ENCODE peak calls at places on chromosomes 2 and 18, in ten cellular contexts. One of them, this sample, is unnamed.

GRCh38 chr18:5568416-5568815 is 24.6 kb upstream of the EPB41L3 start:
- DNase-seq in Peyer's patch: no peak
- DNase-seq in neural progenitor cell: no peak
- DNase-seq in tibial artery: no peak
- DNase-seq in stomach: no peak
- DNase-seq in foreskin fibroblast: no peak
- DNase-seq in breast epithelium: no peak
- DNase-seq in neuronal stem cell: no peak
- DNase-seq in MG63: no peak
- DNase-seq in colonic mucosa: no peak
- DNase-seq in this sample: no peak

GRCh38 chr2:181917378-181917735 is 25.8 kb downstream of the ITPRID2 start:
- DNase-seq in Peyer's patch: no peak
- DNase-seq in neural progenitor cell: no peak
- DNase-seq in tibial artery: no peak
- DNase-seq in stomach: no peak
- DNase-seq in foreskin fibroblast: no peak
- DNase-seq in breast epithelium: no peak
- DNase-seq in neuronal stem cell: no peak
- DNase-seq in MG63: no peak
- DNase-seq in colonic mucosa: no peak
- DNase-seq in this sample: no peak

GRCh38 chr2:128454980-128455709 is 136.5 kb upstream of the HS6ST1 start:
- DNase-seq in Peyer's patch: peak
- DNase-seq in neural progenitor cell: peak
- DNase-seq in tibial artery: peak
- DNase-seq in stomach: peak
- DNase-seq in foreskin fibroblast: no peak
- DNase-seq in breast epithelium: no peak
- DNase-seq in neuronal stem cell: no peak
- DNase-seq in MG63: no peak
- DNase-seq in colonic mucosa: no peak
- DNase-seq in this sample: peak

GRCh38 chr18:76507830-76508381 is 12.9 kb upstream of the ZNF516 start:
- DNase-seq in Peyer's patch: no peak
- DNase-seq in neural progenitor cell: no peak
- DNase-seq in tibial artery: no peak
- DNase-seq in stomach: no peak
- DNase-seq in foreskin fibroblast: no peak
- DNase-seq in breast epithelium: no peak
- DNase-seq in neuronal stem cell: no peak
- DNase-seq in MG63: no peak
- DNase-seq in colonic mucosa: no peak
- DNase-seq in this sample: no peak

GRCh38 chr2:133062174-133062573 is 392.2 kb upstream of the LYPD1 start:
- DNase-seq in Peyer's patch: no peak
- DNase-seq in neural progenitor cell: no peak
- DNase-seq in tibial artery: no peak
- DNase-seq in stomach: no peak
- DNase-seq in foreskin fibroblast: no peak
- DNase-seq in breast epithelium: no peak
- DNase-seq in neuronal stem cell: no peak
- DNase-seq in MG63: no peak
- DNase-seq in colonic mucosa: no peak
- DNase-seq in this sample: no peak

GRCh38 chr2:25204190-25204838 is 35.9 kb upstream of the POMC start:
- DNase-seq in Peyer's patch: no peak
- DNase-seq in neural progenitor cell: no peak
- DNase-seq in tibial artery: no peak
- DNase-seq in stomach: no peak
- DNase-seq in foreskin fibroblast: no peak
- DNase-seq in breast epithelium: no peak
- DNase-seq in neuronal stem cell: no peak
- DNase-seq in MG63: no peak
- DNase-seq in colonic mucosa: no peak
- DNase-seq in this sample: no peak

GRCh38 chr2:196566969-196567666 is 72.4 kb upstream of the CCDC150 start:
- DNase-seq in Peyer's patch: no peak
- DNase-seq in neural progenitor cell: no peak
- DNase-seq in tibial artery: no peak
- DNase-seq in stomach: no peak
- DNase-seq in foreskin fibroblast: peak
- DNase-seq in breast epithelium: no peak
- DNase-seq in neuronal stem cell: no peak
- DNase-seq in MG63: peak
- DNase-seq in colonic mucosa: no peak
- DNase-seq in this sample: no peak

GRCh38 chr2:33336036-33336625 is 140.3 kb upstream of the RASGRP3 start:
- DNase-seq in Peyer's patch: no peak
- DNase-seq in neural progenitor cell: no peak
- DNase-seq in tibial artery: no peak
- DNase-seq in stomach: no peak
- DNase-seq in foreskin fibroblast: no peak
- DNase-seq in breast epithelium: no peak
- DNase-seq in neuronal stem cell: no peak
- DNase-seq in MG63: no peak
- DNase-seq in colonic mucosa: no peak
- DNase-seq in this sample: no peak

GRCh38 chr2:3447789-3448317 is 68.4 kb downstream of the TRAPPC12 start:
- DNase-seq in Peyer's patch: no peak
- DNase-seq in neural progenitor cell: no peak
- DNase-seq in tibial artery: no peak
- DNase-seq in stomach: no peak
- DNase-seq in foreskin fibroblast: peak
- DNase-seq in breast epithelium: no peak
- DNase-seq in neuronal stem cell: no peak
- DNase-seq in MG63: no peak
- DNase-seq in colonic mucosa: no peak
- DNase-seq in this sample: no peak

GRCh38 chr2:157805519-157805918 is 70.6 kb downstream of the ACVR1 start:
- DNase-seq in Peyer's patch: no peak
- DNase-seq in neural progenitor cell: no peak
- DNase-seq in tibial artery: no peak
- DNase-seq in stomach: no peak
- DNase-seq in foreskin fibroblast: no peak
- DNase-seq in breast epithelium: no peak
- DNase-seq in neuronal stem cell: no peak
- DNase-seq in MG63: no peak
- DNase-seq in colonic mucosa: no peak
- DNase-seq in this sample: no peak

GRCh38 chr2:129934044-129934822 is 45.2 kb upstream of the RAB6C start:
- DNase-seq in Peyer's patch: no peak
- DNase-seq in neural progenitor cell: peak
- DNase-seq in tibial artery: no peak
- DNase-seq in stomach: no peak
- DNase-seq in foreskin fibroblast: peak
- DNase-seq in breast epithelium: no peak
- DNase-seq in neuronal stem cell: no peak
- DNase-seq in MG63: peak
- DNase-seq in colonic mucosa: no peak
- DNase-seq in this sample: no peak

GRCh38 chr2:237790353-237790752 is 8.2 kb upstream of the RBM44 start:
- DNase-seq in Peyer's patch: no peak
- DNase-seq in neural progenitor cell: no peak
- DNase-seq in tibial artery: no peak
- DNase-seq in stomach: no peak
- DNase-seq in foreskin fibroblast: peak
- DNase-seq in breast epithelium: no peak
- DNase-seq in neuronal stem cell: no peak
- DNase-seq in MG63: no peak
- DNase-seq in colonic mucosa: no peak
- DNase-seq in this sample: no peak

GRCh38 chr2:113175101-113175628 is 1.4 kb downstream of the PSD4 start:
- DNase-seq in Peyer's patch: peak
- DNase-seq in neural progenitor cell: no peak
- DNase-seq in tibial artery: no peak
- DNase-seq in stomach: peak
- DNase-seq in foreskin fibroblast: no peak
- DNase-seq in breast epithelium: no peak
- DNase-seq in neuronal stem cell: no peak
- DNase-seq in MG63: no peak
- DNase-seq in colonic mucosa: no peak
- DNase-seq in this sample: no peak

GRCh38 chr2:207483477-207483876 is 46.3 kb upstream of the CREB1 start:
- DNase-seq in Peyer's patch: no peak
- DNase-seq in neural progenitor cell: no peak
- DNase-seq in tibial artery: no peak
- DNase-seq in stomach: no peak
- DNase-seq in foreskin fibroblast: no peak
- DNase-seq in breast epithelium: no peak
- DNase-seq in neuronal stem cell: no peak
- DNase-seq in MG63: no peak
- DNase-seq in colonic mucosa: no peak
- DNase-seq in this sample: no peak

GRCh38 chr2:207481924-207482323 is 47.8 kb upstream of the CREB1 start:
- DNase-seq in Peyer's patch: no peak
- DNase-seq in neural progenitor cell: peak
- DNase-seq in tibial artery: no peak
- DNase-seq in stomach: peak
- DNase-seq in foreskin fibroblast: no peak
- DNase-seq in breast epithelium: no peak
- DNase-seq in neuronal stem cell: no peak
- DNase-seq in MG63: peak
- DNase-seq in colonic mucosa: no peak
- DNase-seq in this sample: peak

GRCh38 chr2:207482630-207483029 is 47.1 kb upstream of the CREB1 start:
- DNase-seq in Peyer's patch: no peak
- DNase-seq in neural progenitor cell: no peak
- DNase-seq in tibial artery: no peak
- DNase-seq in stomach: no peak
- DNase-seq in foreskin fibroblast: peak
- DNase-seq in breast epithelium: no peak
- DNase-seq in neuronal stem cell: no peak
- DNase-seq in MG63: no peak
- DNase-seq in colonic mucosa: no peak
- DNase-seq in this sample: no peak

GRCh38 chr2:207484444-207485391 is 45.0 kb upstream of the CREB1 start:
- DNase-seq in Peyer's patch: no peak
- DNase-seq in neural progenitor cell: no peak
- DNase-seq in tibial artery: no peak
- DNase-seq in stomach: no peak
- DNase-seq in foreskin fibroblast: no peak
- DNase-seq in breast epithelium: no peak
- DNase-seq in neuronal stem cell: no peak
- DNase-seq in MG63: no peak
- DNase-seq in colonic mucosa: no peak
- DNase-seq in this sample: peak

GRCh38 chr2:207483066-207483465 is 46.7 kb upstream of the CREB1 start:
- DNase-seq in Peyer's patch: no peak
- DNase-seq in neural progenitor cell: no peak
- DNase-seq in tibial artery: no peak
- DNase-seq in stomach: no peak
- DNase-seq in foreskin fibroblast: no peak
- DNase-seq in breast epithelium: no peak
- DNase-seq in neuronal stem cell: no peak
- DNase-seq in MG63: no peak
- DNase-seq in colonic mucosa: no peak
- DNase-seq in this sample: no peak
- H3K4me3 ChIP-seq in Peyer's patch: no peak
- H3K4me3 ChIP-seq in neural progenitor cell: no peak
- H3K4me3 ChIP-seq in tibial artery: no peak
- H3K4me3 ChIP-seq in stomach: no peak
- H3K4me3 ChIP-seq in foreskin fibroblast: no peak
- H3K4me3 ChIP-seq in breast epithelium: no peak
- H3K4me3 ChIP-seq in neuronal stem cell: no peak
- H3K4me3 ChIP-seq in MG63: no peak
- H3K4me3 ChIP-seq in colonic mucosa: no peak
- H3K4me3 ChIP-seq in this sample: no peak

GRCh38 chr2:239318091-239318725 is 82.6 kb downstream of the HDAC4 start:
- DNase-seq in Peyer's patch: peak
- DNase-seq in neural progenitor cell: no peak
- DNase-seq in tibial artery: peak
- DNase-seq in stomach: peak
- DNase-seq in foreskin fibroblast: no peak
- DNase-seq in breast epithelium: peak
- DNase-seq in neuronal stem cell: no peak
- DNase-seq in MG63: no peak
- DNase-seq in colonic mucosa: peak
- DNase-seq in this sample: peak

GRCh38 chr2:239318790-239319189 is 82.0 kb downstream of the HDAC4 start:
- DNase-seq in Peyer's patch: peak
- DNase-seq in neural progenitor cell: no peak
- DNase-seq in tibial artery: peak
- DNase-seq in stomach: peak
- DNase-seq in foreskin fibroblast: no peak
- DNase-seq in breast epithelium: no peak
- DNase-seq in neuronal stem cell: no peak
- DNase-seq in MG63: no peak
- DNase-seq in colonic mucosa: peak
- DNase-seq in this sample: peak

GRCh38 chr2:239319261-239319661 is 81.6 kb downstream of the HDAC4 start:
- DNase-seq in Peyer's patch: peak
- DNase-seq in neural progenitor cell: no peak
- DNase-seq in tibial artery: no peak
- DNase-seq in stomach: peak
- DNase-seq in foreskin fibroblast: peak
- DNase-seq in breast epithelium: peak
- DNase-seq in neuronal stem cell: no peak
- DNase-seq in MG63: peak
- DNase-seq in colonic mucosa: peak
- DNase-seq in this sample: peak

GRCh38 chr2:239315308-239315707 is 85.5 kb downstream of the HDAC4 start:
- DNase-seq in Peyer's patch: peak
- DNase-seq in neural progenitor cell: no peak
- DNase-seq in tibial artery: peak
- DNase-seq in stomach: peak
- DNase-seq in foreskin fibroblast: no peak
- DNase-seq in breast epithelium: peak
- DNase-seq in neuronal stem cell: no peak
- DNase-seq in MG63: no peak
- DNase-seq in colonic mucosa: no peak
- DNase-seq in this sample: no peak

GRCh38 chr2:239316562-239317465 is 84.0 kb downstream of the HDAC4 start:
- DNase-seq in Peyer's patch: peak
- DNase-seq in neural progenitor cell: no peak
- DNase-seq in tibial artery: peak
- DNase-seq in stomach: peak
- DNase-seq in foreskin fibroblast: peak
- DNase-seq in breast epithelium: peak
- DNase-seq in neuronal stem cell: no peak
- DNase-seq in MG63: peak
- DNase-seq in colonic mucosa: peak
- DNase-seq in this sample: peak
- H3K4me3 ChIP-seq in Peyer's patch: no peak
- H3K4me3 ChIP-seq in neural progenitor cell: no peak
- H3K4me3 ChIP-seq in tibial artery: peak
- H3K4me3 ChIP-seq in stomach: peak
- H3K4me3 ChIP-seq in foreskin fibroblast: no peak
- H3K4me3 ChIP-seq in breast epithelium: no peak
- H3K4me3 ChIP-seq in neuronal stem cell: no peak
- H3K4me3 ChIP-seq in MG63: peak
- H3K4me3 ChIP-seq in colonic mucosa: no peak
- H3K4me3 ChIP-seq in this sample: peak

GRCh38 chr2:44940612-44941464 is 664 bp upstream of the SIX3 start:
- DNase-seq in Peyer's patch: no peak
- DNase-seq in neural progenitor cell: peak
- DNase-seq in tibial artery: no peak
- DNase-seq in stomach: no peak
- DNase-seq in foreskin fibroblast: no peak
- DNase-seq in breast epithelium: no peak
- DNase-seq in neuronal stem cell: no peak
- DNase-seq in MG63: no peak
- DNase-seq in colonic mucosa: no peak
- DNase-seq in this sample: no peak
- H3K4me3 ChIP-seq in Peyer's patch: no peak
- H3K4me3 ChIP-seq in neural progenitor cell: peak
- H3K4me3 ChIP-seq in tibial artery: peak
- H3K4me3 ChIP-seq in stomach: peak
- H3K4me3 ChIP-seq in foreskin fibroblast: no peak
- H3K4me3 ChIP-seq in breast epithelium: peak
- H3K4me3 ChIP-seq in neuronal stem cell: no peak
- H3K4me3 ChIP-seq in MG63: peak
- H3K4me3 ChIP-seq in colonic mucosa: peak
- H3K4me3 ChIP-seq in this sample: peak

GRCh38 chr2:72923833-72924352 is 6.6 kb downstream of the EMX1 start:
- DNase-seq in Peyer's patch: no peak
- DNase-seq in neural progenitor cell: peak
- DNase-seq in tibial artery: no peak
- DNase-seq in stomach: peak
- DNase-seq in foreskin fibroblast: no peak
- DNase-seq in breast epithelium: no peak
- DNase-seq in neuronal stem cell: no peak
- DNase-seq in MG63: no peak
- DNase-seq in colonic mucosa: peak
- DNase-seq in this sample: no peak
- H3K4me3 ChIP-seq in Peyer's patch: no peak
- H3K4me3 ChIP-seq in neural progenitor cell: peak
- H3K4me3 ChIP-seq in tibial artery: no peak
- H3K4me3 ChIP-seq in stomach: peak
- H3K4me3 ChIP-seq in foreskin fibroblast: no peak
- H3K4me3 ChIP-seq in breast epithelium: no peak
- H3K4me3 ChIP-seq in neuronal stem cell: no peak
- H3K4me3 ChIP-seq in MG63: no peak
- H3K4me3 ChIP-seq in colonic mucosa: no peak
- H3K4me3 ChIP-seq in this sample: peak